ENCODE peak calls at places on chromosomes 5 and 9, in four cellular contexts. One of them, this sample, is unnamed.

GRCh38 chr9:98121096-98121495 is 2.1 kb upstream of the TRIM14 start:
- DNase-seq in H9: no peak
- DNase-seq in IMR-90: no peak
- DNase-seq in H1: no peak
- DNase-seq in this sample: no peak

GRCh38 chr5:65426656-65427055 is 55.1 kb downstream of the ADAMTS6 start:
- DNase-seq in H9: no peak
- DNase-seq in IMR-90: no peak
- DNase-seq in H1: no peak
- DNase-seq in this sample: no peak

GRCh38 chr5:15823413-15823812 is 323.4 kb downstream of the FBXL7 start:
- DNase-seq in H9: no peak
- DNase-seq in IMR-90: peak
- DNase-seq in H1: no peak
- DNase-seq in this sample: no peak

GRCh38 chr5:154190652-154191304 is at the start of gene GALNT10:
- DNase-seq in H9: peak
- DNase-seq in IMR-90: peak
- DNase-seq in H1: no peak
- DNase-seq in this sample: peak

GRCh38 chr5:32707394-32707997 is 3.6 kb upstream of the NPR3 start:
- DNase-seq in H9: no peak
- DNase-seq in IMR-90: peak
- DNase-seq in H1: no peak
- DNase-seq in this sample: peak

GRCh38 chr5:124844371-124844770 is 97.9 kb upstream of the ZNF608 start:
- DNase-seq in H9: no peak
- DNase-seq in IMR-90: no peak
- DNase-seq in H1: no peak
- DNase-seq in this sample: no peak

GRCh38 chr9:133974631-133975341 is 17.3 kb downstream of the VAV2 start:
- DNase-seq in H9: no peak
- DNase-seq in IMR-90: no peak
- DNase-seq in H1: no peak
- DNase-seq in this sample: no peak

GRCh38 chr5:40428129-40428528 is 251.6 kb upstream of the PTGER4 start:
- DNase-seq in H9: no peak
- DNase-seq in IMR-90: peak
- DNase-seq in H1: no peak
- DNase-seq in this sample: no peak

GRCh38 chr9:121817476-121817875 is 166.0 kb downstream of the DAB2IP start:
- DNase-seq in H9: no peak
- DNase-seq in IMR-90: no peak
- DNase-seq in H1: no peak
- DNase-seq in this sample: no peak

GRCh38 chr5:143142596-143143435 is 260.7 kb downstream of the NR3C1 start:
- DNase-seq in H9: no peak
- DNase-seq in IMR-90: peak
- DNase-seq in H1: no peak
- DNase-seq in this sample: peak

GRCh38 chr5:90962481-90962880 is 403.9 kb downstream of the ADGRV1 start:
- DNase-seq in H9: no peak
- DNase-seq in IMR-90: no peak
- DNase-seq in H1: no peak
- DNase-seq in this sample: no peak

GRCh38 chr5:45171563-45171962 is 362.8 kb downstream of the MRPS30 start:
- DNase-seq in H9: no peak
- DNase-seq in IMR-90: no peak
- DNase-seq in H1: no peak
- DNase-seq in this sample: no peak

GRCh38 chr5:140642718-140643117 is 3.5 kb downstream of the TMCO6 start:
- DNase-seq in H9: no peak
- DNase-seq in IMR-90: peak
- DNase-seq in H1: no peak
- DNase-seq in this sample: no peak

GRCh38 chr9:93664549-93665120 is 88.3 kb downstream of the PHF2 start:
- DNase-seq in H9: no peak
- DNase-seq in IMR-90: no peak
- DNase-seq in H1: no peak
- DNase-seq in this sample: no peak

GRCh38 chr5:133611357-133612020 is 852 bp downstream of the FSTL4 start:
- DNase-seq in H9: no peak
- DNase-seq in IMR-90: no peak
- DNase-seq in H1: peak
- DNase-seq in this sample: peak

GRCh38 chr9:125439434-125440272 is 178.0 kb downstream of the GAPVD1 start:
- DNase-seq in H9: peak
- DNase-seq in IMR-90: no peak
- DNase-seq in H1: no peak
- DNase-seq in this sample: no peak

GRCh38 chr9:118643118-118643517 is 726.1 kb downstream of the BRINP1 start:
- DNase-seq in H9: peak
- DNase-seq in IMR-90: no peak
- DNase-seq in H1: peak
- DNase-seq in this sample: peak

GRCh38 chr9:93089024-93089423 is 7.0 kb upstream of the CARD19 start:
- DNase-seq in H9: no peak
- DNase-seq in IMR-90: no peak
- DNase-seq in H1: no peak
- DNase-seq in this sample: no peak

GRCh38 chr9:133372144-133372543 is 3.7 kb downstream of the SURF4 start:
- DNase-seq in H9: no peak
- DNase-seq in IMR-90: no peak
- DNase-seq in H1: no peak
- DNase-seq in this sample: no peak

GRCh38 chr9:97990259-97990658 is 7.1 kb downstream of the ANP32B start:
- DNase-seq in H9: no peak
- DNase-seq in IMR-90: peak
- DNase-seq in H1: no peak
- DNase-seq in this sample: peak

GRCh38 chr5:39691993-39692392 is 267.2 kb upstream of the DAB2 start:
- DNase-seq in H9: no peak
- DNase-seq in IMR-90: no peak
- DNase-seq in H1: no peak
- DNase-seq in this sample: peak

GRCh38 chr5:5886812-5887486 is 464.5 kb downstream of the ICE1 start:
- DNase-seq in H9: peak
- DNase-seq in IMR-90: no peak
- DNase-seq in H1: peak
- DNase-seq in this sample: peak

GRCh38 chr5:104048231-104048630 is 485.6 kb upstream of the NUDT12 start:
- DNase-seq in H9: no peak
- DNase-seq in IMR-90: no peak
- DNase-seq in H1: no peak
- DNase-seq in this sample: no peak

GRCh38 chr9:99181621-99182020 is 40.1 kb downstream of the ALG2 start:
- DNase-seq in H9: no peak
- DNase-seq in IMR-90: peak
- DNase-seq in H1: no peak
- DNase-seq in this sample: no peak

GRCh38 chr9:109574061-109574882 is 76.2 kb upstream of the PTPN3 start:
- DNase-seq in H9: no peak
- DNase-seq in IMR-90: peak
- DNase-seq in H1: no peak
- DNase-seq in this sample: peak

GRCh38 chr5:142798099-142798768 is 28.1 kb downstream of the ARHGAP26 start:
- DNase-seq in H9: no peak
- DNase-seq in IMR-90: no peak
- DNase-seq in H1: no peak
- DNase-seq in this sample: no peak

GRCh38 chr5:12625667-12626263 is 721.5 kb upstream of the CTNND2 start:
- DNase-seq in H9: no peak
- DNase-seq in IMR-90: no peak
- DNase-seq in H1: no peak
- DNase-seq in this sample: no peak

GRCh38 chr5:167294861-167295685 is 996.4 kb upstream of the WWC1 start:
- DNase-seq in H9: no peak
- DNase-seq in IMR-90: peak
- DNase-seq in H1: no peak
- DNase-seq in this sample: peak

DNA sequence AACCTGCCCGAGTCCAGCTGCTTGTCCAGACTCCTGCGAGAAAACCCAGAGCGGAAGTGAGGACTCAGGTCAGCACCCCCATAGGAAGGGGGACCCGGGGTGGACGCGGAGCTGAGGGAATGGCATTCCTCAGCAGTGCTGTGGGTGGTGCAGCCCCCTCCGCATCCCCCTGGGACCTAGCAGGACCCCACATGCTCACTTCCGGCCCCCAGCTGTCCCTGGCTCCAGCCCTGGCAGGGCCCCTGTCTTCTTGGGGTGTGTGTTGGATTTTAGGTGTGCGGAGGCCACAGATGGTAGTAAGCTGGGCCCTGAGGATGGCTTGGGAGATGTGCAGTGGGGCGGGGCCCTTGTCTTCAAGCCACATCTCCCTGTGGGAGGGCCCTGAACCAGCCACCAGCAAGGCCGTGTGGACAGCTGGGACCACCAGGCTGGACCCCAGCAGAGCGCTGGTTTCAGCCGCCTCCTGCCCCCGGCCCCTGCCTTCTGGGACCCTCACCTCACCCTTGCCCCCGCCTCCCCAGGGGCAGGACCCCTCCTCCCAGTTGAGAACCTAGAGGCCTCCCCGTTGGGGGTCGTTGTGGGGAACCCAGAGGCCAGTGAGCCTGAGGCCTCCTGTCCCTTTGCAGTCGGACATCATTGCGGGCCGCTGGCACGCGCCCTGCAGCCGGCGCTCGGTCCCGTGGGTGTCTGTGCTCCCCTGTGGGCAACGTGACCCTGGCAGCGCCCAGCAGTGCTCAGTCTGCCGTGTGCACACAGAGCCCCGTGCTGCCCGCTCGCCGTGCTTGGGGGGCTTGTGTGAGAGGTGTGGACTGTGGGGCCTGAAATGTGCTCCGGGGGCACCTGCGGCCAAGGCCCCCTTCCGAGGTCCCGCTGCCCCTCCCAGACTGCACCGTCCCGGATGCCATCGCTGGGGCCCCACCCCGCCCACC is 10.8 kb upstream of the SLC9A3 start:
- DNase-seq in H9: no peak
- DNase-seq in IMR-90: no peak
- DNase-seq in H1: no peak
- DNase-seq in this sample: no peak
- H2BK5ac ChIP-seq in H9: no peak
- H2BK5ac ChIP-seq in IMR-90: no peak
- H2BK5ac ChIP-seq in H1: no peak
- H2BK5ac ChIP-seq in this sample: no peak

GRCh38 chr9:83340451-83340850 is 197.8 kb downstream of the FRMD3 start:
- DNase-seq in H9: no peak
- DNase-seq in IMR-90: no peak
- DNase-seq in H1: no peak
- DNase-seq in this sample: no peak

GRCh38 chr9:83343366-83343765 is 194.8 kb downstream of the FRMD3 start:
- DNase-seq in H9: no peak
- DNase-seq in IMR-90: no peak
- DNase-seq in H1: no peak
- DNase-seq in this sample: no peak

GRCh38 chr9:83342731-83343130 is 195.5 kb downstream of the FRMD3 start:
- DNase-seq in H9: no peak
- DNase-seq in IMR-90: no peak
- DNase-seq in H1: no peak
- DNase-seq in this sample: no peak

GRCh38 chr9:83336696-83337095 is 201.5 kb downstream of the FRMD3 start:
- DNase-seq in H9: no peak
- DNase-seq in IMR-90: no peak
- DNase-seq in H1: no peak
- DNase-seq in this sample: peak

GRCh38 chr9:83339435-83339834 is 198.8 kb downstream of the FRMD3 start:
- DNase-seq in H9: no peak
- DNase-seq in IMR-90: no peak
- DNase-seq in H1: no peak
- DNase-seq in this sample: no peak
- H4K5ac ChIP-seq in H9: no peak
- H4K5ac ChIP-seq in IMR-90: no peak
- H4K5ac ChIP-seq in H1: no peak
- H4K5ac ChIP-seq in this sample: no peak

DNA sequence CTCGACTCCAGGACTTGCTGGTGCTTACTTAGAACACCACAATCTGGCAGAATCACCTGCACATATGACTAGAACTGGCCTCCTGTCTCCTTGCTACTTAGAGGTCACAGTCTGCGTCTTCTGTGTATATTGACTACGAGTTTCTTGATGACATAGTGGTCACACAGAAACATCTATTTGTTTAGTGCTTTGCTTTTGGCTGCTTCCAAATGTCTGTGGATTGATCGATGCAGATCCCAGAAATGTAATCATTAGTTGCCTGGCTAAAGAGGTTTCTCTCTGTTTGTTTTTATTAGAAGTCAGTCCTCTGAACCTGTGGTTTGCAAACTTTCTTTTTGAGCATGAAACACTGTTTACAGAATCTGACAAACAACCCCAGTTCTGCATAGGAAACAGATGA is 102.0 kb downstream of the LHFPL2 start:
- DNase-seq in H9: no peak
- DNase-seq in IMR-90: peak
- DNase-seq in H1: no peak
- DNase-seq in this sample: no peak
- H2BK5ac ChIP-seq in H9: no peak
- H2BK5ac ChIP-seq in IMR-90: no peak
- H2BK5ac ChIP-seq in H1: no peak
- H2BK5ac ChIP-seq in this sample: no peak

GRCh38 chr5:173161148-173161547 is 16.8 kb downstream of the BNIP1 start:
- DNase-seq in H9: no peak
- DNase-seq in IMR-90: no peak
- DNase-seq in H1: no peak
- DNase-seq in this sample: no peak
- H4K5ac ChIP-seq in H9: no peak
- H4K5ac ChIP-seq in IMR-90: no peak
- H4K5ac ChIP-seq in H1: no peak
- H4K5ac ChIP-seq in this sample: no peak

DNA sequence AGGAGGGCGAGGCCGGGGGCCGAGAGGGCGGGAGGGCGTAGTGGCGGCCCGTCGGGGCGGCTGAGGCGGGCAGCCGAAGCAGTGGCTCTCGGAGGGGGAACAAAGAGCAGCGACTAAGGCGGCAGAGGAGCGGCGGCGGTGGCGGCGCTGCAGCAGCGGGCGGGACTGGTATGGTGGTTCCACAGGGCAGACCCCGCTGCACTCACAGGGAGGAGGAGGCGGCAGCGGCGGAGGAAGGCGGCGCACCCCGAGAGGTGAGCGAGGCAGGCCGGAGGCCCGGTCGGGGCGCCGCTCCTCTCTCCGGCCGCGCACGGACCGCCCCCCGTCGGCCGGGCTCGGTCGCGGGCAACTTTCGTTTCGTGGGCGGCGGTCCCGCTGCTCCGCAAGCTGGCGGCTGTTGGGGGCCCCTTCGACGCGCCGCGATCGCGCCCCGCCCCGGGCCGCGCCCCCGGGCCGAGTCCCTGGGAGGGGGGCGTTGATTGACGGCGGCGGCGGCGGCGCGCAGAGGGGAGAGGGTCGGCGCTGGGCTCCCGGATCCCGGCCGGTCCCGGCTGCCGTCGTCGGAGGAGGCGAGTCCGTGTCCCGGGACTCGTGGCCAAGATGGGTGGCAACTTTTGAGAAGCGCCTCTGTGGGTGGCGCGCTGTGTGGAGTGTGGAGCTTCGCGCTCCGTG is 467 bp downstream of the CNOT6 start:
- DNase-seq in H9: peak
- DNase-seq in IMR-90: no peak
- DNase-seq in H1: peak
- DNase-seq in this sample: peak
- H2BK5ac ChIP-seq in H9: no peak
- H2BK5ac ChIP-seq in IMR-90: peak
- H2BK5ac ChIP-seq in H1: peak
- H2BK5ac ChIP-seq in this sample: peak

This sample was measured in mesendoderm.